ENCODE peak calls at places on chromosomes 16 and 17, in four cellular contexts. One of them, this sample, is unnamed.

GRCh38 chr16:68287276-68288251 is 23.2 kb downstream of the SLC7A6OS start:
- DNase-seq in ovary: no peak
- DNase-seq in CD8-positive, alpha-beta T cell: peak
- DNase-seq in lung: peak
- DNase-seq in this sample: no peak

GRCh38 chr17:50511058-50511457 is 2.8 kb downstream of the MYCBPAP start:
- DNase-seq in ovary: no peak
- DNase-seq in CD8-positive, alpha-beta T cell: no peak
- DNase-seq in lung: no peak
- DNase-seq in this sample: no peak

GRCh38 chr16:58421529-58421928 is 29.3 kb downstream of the GINS3 start:
- DNase-seq in lung: no peak
- DNase-seq in ovary: no peak
- DNase-seq in CD8-positive, alpha-beta T cell: no peak
- DNase-seq in this sample: no peak

GRCh38 chr16:77043076-77043475 is 147.9 kb upstream of the MON1B start:
- DNase-seq in CD8-positive, alpha-beta T cell: no peak
- DNase-seq in ovary: no peak
- DNase-seq in lung: no peak
- DNase-seq in this sample: peak

GRCh38 chr17:51079049-51079448 is 41.6 kb downstream of the SPAG9 start:
- DNase-seq in ovary: no peak
- DNase-seq in CD8-positive, alpha-beta T cell: no peak
- DNase-seq in lung: no peak
- DNase-seq in this sample: no peak

GRCh38 chr17:43536236-43537088 is 9.7 kb downstream of the ETV4 start:
- DNase-seq in CD8-positive, alpha-beta T cell: no peak
- DNase-seq in lung: no peak
- DNase-seq in ovary: no peak
- DNase-seq in this sample: peak

GRCh38 chr16:50311134-50311528 is 44.8 kb downstream of the ADCY7 start:
- DNase-seq in lung: no peak
- DNase-seq in CD8-positive, alpha-beta T cell: peak
- DNase-seq in ovary: peak
- DNase-seq in this sample: no peak

GRCh38 chr16:28931801-28932225 is at the start of gene CD19:
- DNase-seq in CD8-positive, alpha-beta T cell: no peak
- DNase-seq in lung: no peak
- DNase-seq in ovary: no peak
- DNase-seq in this sample: no peak

GRCh38 chr17:76556759-76557367 is 17.0 kb downstream of the PRCD start:
- DNase-seq in ovary: peak
- DNase-seq in CD8-positive, alpha-beta T cell: no peak
- DNase-seq in lung: peak
- DNase-seq in this sample: no peak

GRCh38 chr17:67600408-67600807 is 117.3 kb upstream of the NOL11 start:
- DNase-seq in lung: no peak
- DNase-seq in ovary: no peak
- DNase-seq in CD8-positive, alpha-beta T cell: no peak
- DNase-seq in this sample: no peak

GRCh38 chr17:7825206-7825980 is 8.6 kb upstream of the KDM6B start:
- DNase-seq in CD8-positive, alpha-beta T cell: no peak
- DNase-seq in lung: no peak
- DNase-seq in ovary: no peak
- DNase-seq in this sample: peak

GRCh38 chr17:57930239-57930638 is 25.0 kb downstream of the CUEDC1 start:
- DNase-seq in ovary: no peak
- DNase-seq in CD8-positive, alpha-beta T cell: no peak
- DNase-seq in lung: no peak
- DNase-seq in this sample: peak

GRCh38 chr16:88432753-88433152 is 20.3 kb upstream of the ZFPM1 start:
- DNase-seq in CD8-positive, alpha-beta T cell: no peak
- DNase-seq in ovary: no peak
- DNase-seq in lung: no peak
- DNase-seq in this sample: no peak

GRCh38 chr16:22220714-22221113 is 14.6 kb downstream of the EEF2K start:
- DNase-seq in CD8-positive, alpha-beta T cell: no peak
- DNase-seq in lung: no peak
- DNase-seq in ovary: no peak
- DNase-seq in this sample: no peak

GRCh38 chr16:28826141-28826540 is 3.3 kb downstream of the ATXN2L start:
- DNase-seq in ovary: no peak
- DNase-seq in lung: no peak
- DNase-seq in CD8-positive, alpha-beta T cell: no peak
- DNase-seq in this sample: no peak

GRCh38 chr17:58332720-58333395 is 4.3 kb upstream of the TSPOAP1 start:
- DNase-seq in lung: no peak
- DNase-seq in CD8-positive, alpha-beta T cell: peak
- DNase-seq in ovary: peak
- DNase-seq in this sample: no peak

GRCh38 chr16:31487720-31488629 is 5.1 kb downstream of the SLC5A2 start:
- DNase-seq in ovary: peak
- DNase-seq in lung: peak
- DNase-seq in CD8-positive, alpha-beta T cell: peak
- DNase-seq in this sample: peak

GRCh38 chr17:47190770-47191169 is 1.7 kb upstream of the CDC27 start:
- DNase-seq in ovary: no peak
- DNase-seq in CD8-positive, alpha-beta T cell: no peak
- DNase-seq in lung: no peak
- DNase-seq in this sample: no peak

GRCh38 chr16:1613728-1614225 is 1.6 kb downstream of the CRAMP1 start:
- DNase-seq in ovary: peak
- DNase-seq in CD8-positive, alpha-beta T cell: peak
- DNase-seq in lung: no peak
- DNase-seq in this sample: peak

GRCh38 chr17:77129568-77130301 is 11.0 kb upstream of the SEC14L1 start:
- DNase-seq in ovary: no peak
- DNase-seq in lung: no peak
- DNase-seq in CD8-positive, alpha-beta T cell: no peak
- DNase-seq in this sample: no peak

GRCh38 chr16:49441366-49441780 is 67.8 kb downstream of the C16orf78 start:
- DNase-seq in CD8-positive, alpha-beta T cell: peak
- DNase-seq in ovary: no peak
- DNase-seq in lung: peak
- DNase-seq in this sample: no peak

GRCh38 chr16:4846503-4846900 is 586 bp downstream of the GLYR1 start:
- DNase-seq in CD8-positive, alpha-beta T cell: peak
- DNase-seq in lung: peak
- DNase-seq in ovary: no peak
- DNase-seq in this sample: peak

GRCh38 chr17:72077326-72077960 is 43.4 kb upstream of the SOX9 start:
- DNase-seq in ovary: no peak
- DNase-seq in lung: no peak
- DNase-seq in CD8-positive, alpha-beta T cell: no peak
- DNase-seq in this sample: no peak

GRCh38 chr17:79019631-79020584 is 4.1 kb upstream of the C1QTNF1 start:
- DNase-seq in lung: no peak
- DNase-seq in ovary: peak
- DNase-seq in CD8-positive, alpha-beta T cell: peak
- DNase-seq in this sample: peak

GRCh38 chr17:71699907-71700306 is 420.9 kb upstream of the SOX9 start:
- DNase-seq in CD8-positive, alpha-beta T cell: no peak
- DNase-seq in ovary: no peak
- DNase-seq in lung: no peak
- DNase-seq in this sample: no peak

GRCh38 chr17:13003454-13003851 is 14.4 kb downstream of the ELAC2 start:
- DNase-seq in lung: no peak
- DNase-seq in ovary: no peak
- DNase-seq in CD8-positive, alpha-beta T cell: no peak
- DNase-seq in this sample: no peak

This sample was measured in NCI-H82.